ENCODE peak calls at places on chromosomes 13 and 19, in six cellular contexts. One of them, this sample, is unnamed.

GRCh38 chr13:27381601-27382000 is 42.8 kb upstream of the GTF3A start:
- DNase-seq in HepG2: no peak
- DNase-seq in K562: no peak
- DNase-seq in NB4: no peak
- DNase-seq in A549: no peak
- DNase-seq in endothelial cell of umbilical vein: no peak
- DNase-seq in this sample: no peak

GRCh38 chr19:15101479-15102082 is 5.6 kb upstream of the SYDE1 start:
- DNase-seq in HepG2: peak
- DNase-seq in NB4: peak
- DNase-seq in A549: peak
- DNase-seq in K562: peak
- DNase-seq in endothelial cell of umbilical vein: peak
- DNase-seq in this sample: no peak

GRCh38 chr13:94632227-94632980 is 30.7 kb downstream of the GPR180 start:
- DNase-seq in HepG2: no peak
- DNase-seq in NB4: no peak
- DNase-seq in K562: no peak
- DNase-seq in endothelial cell of umbilical vein: no peak
- DNase-seq in A549: no peak
- DNase-seq in this sample: no peak

GRCh38 chr19:51473009-51473707 is 5.2 kb upstream of the CEACAM18 start:
- DNase-seq in endothelial cell of umbilical vein: peak
- DNase-seq in NB4: peak
- DNase-seq in HepG2: peak
- DNase-seq in A549: peak
- DNase-seq in K562: peak
- DNase-seq in this sample: peak

GRCh38 chr13:40776681-40777165 is 5.7 kb upstream of the MRPS31 start:
- DNase-seq in A549: no peak
- DNase-seq in endothelial cell of umbilical vein: peak
- DNase-seq in HepG2: no peak
- DNase-seq in NB4: peak
- DNase-seq in K562: no peak
- DNase-seq in this sample: no peak

GRCh38 chr19:17626456-17626855 is 61.7 kb downstream of the UNC13A start:
- DNase-seq in endothelial cell of umbilical vein: no peak
- DNase-seq in K562: no peak
- DNase-seq in NB4: no peak
- DNase-seq in HepG2: no peak
- DNase-seq in A549: no peak
- DNase-seq in this sample: no peak

GRCh38 chr13:40121711-40122110 is 466.2 kb downstream of the COG6 start:
- DNase-seq in NB4: no peak
- DNase-seq in endothelial cell of umbilical vein: no peak
- DNase-seq in HepG2: no peak
- DNase-seq in K562: no peak
- DNase-seq in A549: no peak
- DNase-seq in this sample: no peak

GRCh38 chr13:112525306-112525945 is 62.5 kb downstream of the TUBGCP3 start:
- DNase-seq in endothelial cell of umbilical vein: peak
- DNase-seq in K562: no peak
- DNase-seq in NB4: no peak
- DNase-seq in HepG2: no peak
- DNase-seq in A549: no peak
- DNase-seq in this sample: no peak

GRCh38 chr13:49584771-49585182 is 581 bp downstream of the RCBTB1 start:
- DNase-seq in NB4: peak
- DNase-seq in endothelial cell of umbilical vein: peak
- DNase-seq in K562: no peak
- DNase-seq in HepG2: no peak
- DNase-seq in A549: no peak
- DNase-seq in this sample: no peak

GRCh38 chr19:7547153-7547552 is 11.6 kb downstream of the PNPLA6 start:
- DNase-seq in A549: no peak
- DNase-seq in endothelial cell of umbilical vein: no peak
- DNase-seq in NB4: no peak
- DNase-seq in HepG2: no peak
- DNase-seq in K562: no peak
- DNase-seq in this sample: no peak

GRCh38 chr19:12833418-12833746 is 997 bp downstream of the RTBDN start:
- DNase-seq in endothelial cell of umbilical vein: no peak
- DNase-seq in A549: no peak
- DNase-seq in HepG2: no peak
- DNase-seq in NB4: no peak
- DNase-seq in K562: no peak
- DNase-seq in this sample: no peak

GRCh38 chr13:91574756-91575155 is 176.3 kb downstream of the GPC5 start:
- DNase-seq in A549: no peak
- DNase-seq in K562: no peak
- DNase-seq in HepG2: no peak
- DNase-seq in NB4: no peak
- DNase-seq in endothelial cell of umbilical vein: no peak
- DNase-seq in this sample: no peak

GRCh38 chr13:91572944-91573535 is 174.6 kb downstream of the GPC5 start:
- DNase-seq in K562: no peak
- DNase-seq in A549: no peak
- DNase-seq in NB4: no peak
- DNase-seq in HepG2: no peak
- DNase-seq in endothelial cell of umbilical vein: no peak
- DNase-seq in this sample: no peak

GRCh38 chr13:91579320-91579719 is 180.9 kb downstream of the GPC5 start:
- DNase-seq in A549: no peak
- DNase-seq in HepG2: no peak
- DNase-seq in K562: no peak
- DNase-seq in endothelial cell of umbilical vein: no peak
- DNase-seq in NB4: no peak
- DNase-seq in this sample: no peak

GRCh38 chr13:91572439-91572838 is 174.0 kb downstream of the GPC5 start:
- DNase-seq in endothelial cell of umbilical vein: no peak
- DNase-seq in HepG2: no peak
- DNase-seq in K562: no peak
- DNase-seq in NB4: no peak
- DNase-seq in A549: no peak
- DNase-seq in this sample: no peak

GRCh38 chr13:91576590-91576989 is 178.2 kb downstream of the GPC5 start:
- DNase-seq in endothelial cell of umbilical vein: no peak
- DNase-seq in NB4: peak
- DNase-seq in HepG2: peak
- DNase-seq in K562: peak
- DNase-seq in A549: peak
- DNase-seq in this sample: no peak
- TF ChIP-seq MYC in endothelial cell of umbilical vein: no peak
- TF ChIP-seq MYC in NB4: no peak
- TF ChIP-seq MYC in HepG2: no peak
- TF ChIP-seq MYC in K562: no peak
- TF ChIP-seq MYC in A549: no peak
- TF ChIP-seq MYC in this sample: no peak

GRCh38 chr13:24614306-24615080 is 65.7 kb upstream of the ATP12A start:
- DNase-seq in K562: no peak
- DNase-seq in A549: no peak
- DNase-seq in HepG2: no peak
- DNase-seq in endothelial cell of umbilical vein: no peak
- DNase-seq in NB4: no peak
- DNase-seq in this sample: no peak
- TF ChIP-seq MYC in K562: no peak
- TF ChIP-seq MYC in A549: no peak
- TF ChIP-seq MYC in HepG2: no peak
- TF ChIP-seq MYC in endothelial cell of umbilical vein: no peak
- TF ChIP-seq MYC in NB4: no peak
- TF ChIP-seq MYC in this sample: no peak

GRCh38 chr13:93147293-93147645 is 79.3 kb upstream of the GPC6 start:
- DNase-seq in NB4: no peak
- DNase-seq in A549: no peak
- DNase-seq in HepG2: no peak
- DNase-seq in K562: no peak
- DNase-seq in endothelial cell of umbilical vein: no peak
- DNase-seq in this sample: no peak

GRCh38 chr13:93144031-93144430 is 82.6 kb upstream of the GPC6 start:
- DNase-seq in HepG2: no peak
- DNase-seq in NB4: no peak
- DNase-seq in endothelial cell of umbilical vein: no peak
- DNase-seq in A549: no peak
- DNase-seq in K562: no peak
- DNase-seq in this sample: no peak

GRCh38 chr13:93146584-93147292 is 79.9 kb upstream of the GPC6 start:
- DNase-seq in NB4: peak
- DNase-seq in HepG2: no peak
- DNase-seq in A549: no peak
- DNase-seq in K562: no peak
- DNase-seq in endothelial cell of umbilical vein: no peak
- DNase-seq in this sample: no peak

GRCh38 chr13:93147946-93148345 is 78.7 kb upstream of the GPC6 start:
- DNase-seq in A549: no peak
- DNase-seq in K562: no peak
- DNase-seq in NB4: peak
- DNase-seq in HepG2: no peak
- DNase-seq in endothelial cell of umbilical vein: no peak
- DNase-seq in this sample: no peak

GRCh38 chr13:93145199-93145598 is 81.4 kb upstream of the GPC6 start:
- DNase-seq in HepG2: no peak
- DNase-seq in endothelial cell of umbilical vein: no peak
- DNase-seq in K562: no peak
- DNase-seq in A549: no peak
- DNase-seq in NB4: no peak
- DNase-seq in this sample: no peak
- TF ChIP-seq MYC in HepG2: no peak
- TF ChIP-seq MYC in endothelial cell of umbilical vein: no peak
- TF ChIP-seq MYC in K562: no peak
- TF ChIP-seq MYC in A549: no peak
- TF ChIP-seq MYC in NB4: no peak
- TF ChIP-seq MYC in this sample: no peak

DNA sequence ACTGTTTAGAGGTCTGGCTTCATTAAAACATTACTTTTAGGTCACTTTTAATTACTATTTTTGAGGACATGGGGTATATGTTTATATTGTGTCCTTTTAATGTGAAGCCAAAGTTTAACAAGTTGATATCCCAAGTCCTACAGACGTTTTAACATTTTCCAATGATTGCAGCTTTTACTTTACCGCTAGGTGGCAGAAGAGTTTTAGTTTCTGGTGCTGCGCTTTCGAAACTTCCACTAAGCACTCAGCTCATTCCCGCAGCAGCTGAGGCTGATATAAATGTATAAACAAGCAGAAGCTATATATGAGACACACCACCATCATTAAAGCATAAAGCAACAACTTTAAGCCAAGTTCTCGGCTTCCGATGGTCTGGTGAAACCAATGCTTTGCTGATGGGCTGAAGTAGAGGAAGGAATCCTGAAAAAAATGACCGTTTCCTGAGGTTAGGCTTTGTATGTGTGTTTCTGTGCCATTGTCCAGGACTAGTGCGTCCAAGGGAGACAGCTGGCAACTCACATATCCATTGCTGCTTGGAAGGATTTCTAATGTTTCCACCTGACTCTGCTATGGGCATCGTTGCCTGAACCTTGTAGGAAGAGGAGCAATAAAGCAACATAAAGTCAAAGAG is 753.9 kb downstream of the OLFM4 start:
- DNase-seq in HepG2: peak
- DNase-seq in K562: peak
- DNase-seq in A549: peak
- DNase-seq in endothelial cell of umbilical vein: peak
- DNase-seq in NB4: peak
- DNase-seq in this sample: peak
- TF ChIP-seq MYC in HepG2: no peak
- TF ChIP-seq MYC in K562: no peak
- TF ChIP-seq MYC in A549: no peak
- TF ChIP-seq MYC in endothelial cell of umbilical vein: no peak
- TF ChIP-seq MYC in NB4: no peak
- TF ChIP-seq MYC in this sample: no peak

GRCh38 chr13:78603240-78603947 is at the start of gene POU4F1:
- DNase-seq in K562: peak
- DNase-seq in endothelial cell of umbilical vein: peak
- DNase-seq in NB4: peak
- DNase-seq in A549: peak
- DNase-seq in HepG2: peak
- DNase-seq in this sample: peak
- TF ChIP-seq MYC in K562: no peak
- TF ChIP-seq MYC in endothelial cell of umbilical vein: no peak
- TF ChIP-seq MYC in NB4: no peak
- TF ChIP-seq MYC in A549: no peak
- TF ChIP-seq MYC in HepG2: no peak
- TF ChIP-seq MYC in this sample: no peak

GRCh38 chr19:39307233-39307821 is 11.1 kb downstream of the IFNL1 start:
- DNase-seq in NB4: no peak
- DNase-seq in HepG2: no peak
- DNase-seq in A549: no peak
- DNase-seq in K562: no peak
- DNase-seq in endothelial cell of umbilical vein: no peak
- DNase-seq in this sample: no peak

GRCh38 chr19:39307822-39308530 is 11.8 kb downstream of the IFNL1 start:
- DNase-seq in A549: no peak
- DNase-seq in NB4: no peak
- DNase-seq in endothelial cell of umbilical vein: no peak
- DNase-seq in K562: no peak
- DNase-seq in HepG2: no peak
- DNase-seq in this sample: no peak

GRCh38 chr19:39308531-39309304 is 11.9 kb downstream of the LRFN1 start:
- DNase-seq in K562: peak
- DNase-seq in NB4: no peak
- DNase-seq in HepG2: no peak
- DNase-seq in A549: peak
- DNase-seq in endothelial cell of umbilical vein: peak
- DNase-seq in this sample: no peak

GRCh38 chr19:39314016-39314728 is 6.5 kb downstream of the LRFN1 start:
- DNase-seq in HepG2: no peak
- DNase-seq in K562: no peak
- DNase-seq in endothelial cell of umbilical vein: no peak
- DNase-seq in NB4: no peak
- DNase-seq in A549: no peak
- DNase-seq in this sample: no peak

GRCh38 chr19:39310558-39311311 is 9.9 kb downstream of the LRFN1 start:
- DNase-seq in K562: peak
- DNase-seq in HepG2: no peak
- DNase-seq in A549: peak
- DNase-seq in NB4: peak
- DNase-seq in endothelial cell of umbilical vein: no peak
- DNase-seq in this sample: no peak
- TF ChIP-seq MYC in K562: no peak
- TF ChIP-seq MYC in HepG2: no peak
- TF ChIP-seq MYC in A549: no peak
- TF ChIP-seq MYC in NB4: no peak
- TF ChIP-seq MYC in endothelial cell of umbilical vein: no peak
- TF ChIP-seq MYC in this sample: no peak

DNA sequence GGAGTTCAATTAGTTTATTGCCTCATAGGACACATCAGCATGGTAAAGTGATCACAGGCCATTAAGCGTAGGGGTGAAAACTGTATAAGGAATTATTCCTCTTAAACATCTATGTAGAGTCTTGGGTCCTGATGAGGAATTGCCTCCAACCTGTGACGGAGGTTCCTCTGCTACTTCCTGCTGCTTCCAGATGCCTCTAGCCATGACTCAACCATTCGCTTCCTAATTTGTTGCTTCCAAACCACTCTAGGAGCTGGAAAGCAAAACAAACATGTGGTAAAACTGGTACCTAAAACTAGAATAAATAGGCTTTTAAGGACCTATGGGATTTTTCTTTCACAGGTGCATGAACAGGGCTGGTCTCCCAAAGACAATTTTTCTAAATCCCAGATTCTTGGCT is 253.8 kb downstream of the KLF12 start:
- DNase-seq in endothelial cell of umbilical vein: peak
- DNase-seq in K562: no peak
- DNase-seq in NB4: no peak
- DNase-seq in A549: no peak
- DNase-seq in HepG2: no peak
- DNase-seq in this sample: no peak
- TF ChIP-seq MYC in endothelial cell of umbilical vein: no peak
- TF ChIP-seq MYC in K562: no peak
- TF ChIP-seq MYC in NB4: no peak
- TF ChIP-seq MYC in A549: no peak
- TF ChIP-seq MYC in HepG2: no peak
- TF ChIP-seq MYC in this sample: no peak

This sample was measured in GM12878.